ENCODE peak calls at places on chromosomes 13 and 19, in five cellular contexts. One of them, this sample, is unnamed.

GRCh38 chr13:76029088-76029487 is 393.0 kb downstream of the LMO7 start:
- DNase-seq in esophagus squamous epithelium: no peak
- DNase-seq in IMR-90: no peak
- DNase-seq in AG10803: no peak
- DNase-seq in NCI-H446: no peak
- DNase-seq in this sample: no peak

GRCh38 chr13:98975822-98976261 is 2.0 kb downstream of the DOCK9 start:
- DNase-seq in esophagus squamous epithelium: no peak
- DNase-seq in IMR-90: no peak
- DNase-seq in AG10803: peak
- DNase-seq in NCI-H446: no peak
- DNase-seq in this sample: no peak

GRCh38 chr13:24684600-24684998 is 4.4 kb downstream of the ATP12A start:
- DNase-seq in esophagus squamous epithelium: no peak
- DNase-seq in IMR-90: no peak
- DNase-seq in AG10803: peak
- DNase-seq in NCI-H446: no peak
- DNase-seq in this sample: no peak

GRCh38 chr13:72952529-72953141 is 106.2 kb upstream of the KLF5 start:
- DNase-seq in esophagus squamous epithelium: no peak
- DNase-seq in IMR-90: no peak
- DNase-seq in AG10803: no peak
- DNase-seq in NCI-H446: no peak
- DNase-seq in this sample: no peak

GRCh38 chr13:109647046-109647445 is 139.3 kb downstream of the IRS2 start:
- DNase-seq in esophagus squamous epithelium: no peak
- DNase-seq in IMR-90: no peak
- DNase-seq in AG10803: peak
- DNase-seq in NCI-H446: no peak
- DNase-seq in this sample: no peak

GRCh38 chr13:31545616-31546015 is 193.7 kb upstream of the RXFP2 start:
- DNase-seq in esophagus squamous epithelium: no peak
- DNase-seq in IMR-90: no peak
- DNase-seq in AG10803: peak
- DNase-seq in NCI-H446: no peak
- DNase-seq in this sample: no peak

GRCh38 chr13:78241278-78241919 is 322.8 kb upstream of the EDNRB start:
- DNase-seq in esophagus squamous epithelium: no peak
- DNase-seq in IMR-90: peak
- DNase-seq in AG10803: peak
- DNase-seq in NCI-H446: peak
- DNase-seq in this sample: peak

GRCh38 chr13:98542568-98543379 is 34.1 kb downstream of the STK24 start:
- DNase-seq in esophagus squamous epithelium: no peak
- DNase-seq in IMR-90: no peak
- DNase-seq in AG10803: no peak
- DNase-seq in NCI-H446: no peak
- DNase-seq in this sample: peak

GRCh38 chr13:54709546-54709945 is 1680.9 kb downstream of the OLFM4 start:
- DNase-seq in esophagus squamous epithelium: no peak
- DNase-seq in IMR-90: no peak
- DNase-seq in AG10803: no peak
- DNase-seq in NCI-H446: no peak
- DNase-seq in this sample: no peak

GRCh38 chr13:32378012-32378411 is 49.9 kb downstream of the N4BP2L1 start:
- DNase-seq in esophagus squamous epithelium: no peak
- DNase-seq in IMR-90: no peak
- DNase-seq in AG10803: no peak
- DNase-seq in NCI-H446: no peak
- DNase-seq in this sample: no peak

GRCh38 chr19:52734340-52734892 is 428 bp downstream of the ZNF611 start:
- DNase-seq in esophagus squamous epithelium: no peak
- DNase-seq in IMR-90: no peak
- DNase-seq in AG10803: peak
- DNase-seq in NCI-H446: no peak
- DNase-seq in this sample: no peak

GRCh38 chr19:38654478-38655079 is 7.1 kb downstream of the ACTN4 start:
- DNase-seq in esophagus squamous epithelium: no peak
- DNase-seq in IMR-90: peak
- DNase-seq in AG10803: no peak
- DNase-seq in NCI-H446: no peak
- DNase-seq in this sample: no peak